ENCODE peak calls at places on chromosomes 13 and 19, in four cellular contexts. One of them, this sample, is unnamed.

GRCh38 chr13:113601166-113602070 is 16.9 kb downstream of the TFDP1 start:
- DNase-seq in thoracic aorta: no peak
- DNase-seq in CD8-positive, alpha-beta memory T cell: no peak
- DNase-seq in aorta: peak
- DNase-seq in this sample: no peak

GRCh38 chr13:21100994-21101757 is 39.8 kb upstream of the LATS2 start:
- DNase-seq in thoracic aorta: no peak
- DNase-seq in CD8-positive, alpha-beta memory T cell: no peak
- DNase-seq in aorta: no peak
- DNase-seq in this sample: no peak

GRCh38 chr19:17294051-17294891 is 9.0 kb downstream of the ABHD8 start:
- DNase-seq in thoracic aorta: no peak
- DNase-seq in CD8-positive, alpha-beta memory T cell: peak
- DNase-seq in aorta: peak
- DNase-seq in this sample: no peak

GRCh38 chr19:17234911-17235617 is 9.0 kb downstream of the OCEL1 start:
- DNase-seq in thoracic aorta: no peak
- DNase-seq in CD8-positive, alpha-beta memory T cell: peak
- DNase-seq in aorta: no peak
- DNase-seq in this sample: no peak

GRCh38 chr19:39867952-39868351 is 21.8 kb upstream of the FBL start:
- DNase-seq in thoracic aorta: no peak
- DNase-seq in CD8-positive, alpha-beta memory T cell: no peak
- DNase-seq in aorta: no peak
- DNase-seq in this sample: no peak

GRCh38 chr19:45424191-45425058 is 708 bp upstream of the ERCC1 start:
- DNase-seq in thoracic aorta: peak
- DNase-seq in CD8-positive, alpha-beta memory T cell: no peak
- DNase-seq in aorta: peak
- DNase-seq in this sample: peak

GRCh38 chr13:98927954-98928927 is 49.6 kb downstream of the DOCK9 start:
- DNase-seq in thoracic aorta: no peak
- DNase-seq in CD8-positive, alpha-beta memory T cell: no peak
- DNase-seq in aorta: no peak
- DNase-seq in this sample: no peak

GRCh38 chr19:22532388-22533310 is 101.5 kb upstream of the ZNF492 start:
- DNase-seq in thoracic aorta: peak
- DNase-seq in CD8-positive, alpha-beta memory T cell: no peak
- DNase-seq in aorta: peak
- DNase-seq in this sample: peak

GRCh38 chr13:104011505-104012270 is 945.5 kb upstream of the SLC10A2 start:
- DNase-seq in thoracic aorta: no peak
- DNase-seq in CD8-positive, alpha-beta memory T cell: no peak
- DNase-seq in aorta: no peak
- DNase-seq in this sample: no peak

GRCh38 chr13:27300941-27301586 is 30.4 kb downstream of the RASL11A start:
- DNase-seq in thoracic aorta: no peak
- DNase-seq in CD8-positive, alpha-beta memory T cell: no peak
- DNase-seq in aorta: no peak
- DNase-seq in this sample: no peak

GRCh38 chr13:71712988-71713653 is 153.9 kb downstream of the DACH1 start:
- DNase-seq in thoracic aorta: no peak
- DNase-seq in CD8-positive, alpha-beta memory T cell: no peak
- DNase-seq in aorta: no peak
- DNase-seq in this sample: no peak

GRCh38 chr19:24099829-24100228 is 12.8 kb downstream of the ZNF254 start:
- DNase-seq in thoracic aorta: no peak
- DNase-seq in CD8-positive, alpha-beta memory T cell: no peak
- DNase-seq in aorta: no peak
- DNase-seq in this sample: no peak

GRCh38 chr13:92838786-92839185 is 387.8 kb upstream of the GPC6 start:
- DNase-seq in thoracic aorta: no peak
- DNase-seq in CD8-positive, alpha-beta memory T cell: no peak
- DNase-seq in aorta: no peak
- DNase-seq in this sample: no peak

GRCh38 chr19:35587326-35587725 is 1.4 kb downstream of the PMIS2 start:
- DNase-seq in thoracic aorta: no peak
- DNase-seq in CD8-positive, alpha-beta memory T cell: no peak
- DNase-seq in aorta: no peak
- DNase-seq in this sample: no peak

GRCh38 chr19:49642488-49643035 is 553 bp downstream of the SCAF1 start:
- DNase-seq in thoracic aorta: no peak
- DNase-seq in CD8-positive, alpha-beta memory T cell: no peak
- DNase-seq in aorta: peak
- DNase-seq in this sample: no peak

DNA sequence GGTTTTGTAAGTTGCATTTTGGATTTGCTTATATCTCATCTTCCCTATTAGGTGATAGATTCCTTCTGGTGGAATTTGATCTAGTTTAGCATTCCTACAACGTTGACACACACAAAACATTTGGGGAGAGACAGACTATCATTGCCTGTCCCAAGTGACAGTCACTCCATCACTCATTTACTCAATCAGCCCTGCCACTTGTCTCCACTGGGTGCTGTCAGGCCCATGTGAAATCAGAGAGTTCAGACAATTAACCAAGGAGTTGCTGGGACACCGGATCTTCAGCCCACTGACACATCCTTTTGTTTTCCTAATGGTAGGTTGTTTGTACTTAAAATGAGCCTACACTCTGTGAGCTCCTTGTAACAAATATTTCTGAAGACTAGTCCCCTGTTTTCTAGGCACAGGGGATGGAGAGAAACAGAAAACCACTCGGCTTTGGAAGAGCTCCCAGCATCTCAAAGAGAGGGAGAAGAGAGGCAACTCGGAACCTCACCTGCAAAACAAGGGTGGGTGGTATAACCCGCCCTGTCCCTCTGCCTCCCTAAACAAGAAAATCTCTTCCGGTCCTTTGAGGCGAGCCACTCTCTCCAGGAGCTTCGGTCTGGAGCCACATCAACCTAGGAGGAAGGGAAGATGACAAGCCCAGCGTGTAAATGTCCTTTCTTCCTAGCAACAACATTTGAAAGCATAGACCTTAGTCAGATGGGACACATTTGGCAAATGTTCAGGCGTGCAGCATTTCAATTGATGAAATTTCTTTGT is 440.9 kb upstream of the KLF12 start:
- DNase-seq in thoracic aorta: no peak
- DNase-seq in CD8-positive, alpha-beta memory T cell: peak
- DNase-seq in aorta: no peak
- DNase-seq in this sample: no peak
- H3K4me3 ChIP-seq in thoracic aorta: peak
- H3K4me3 ChIP-seq in CD8-positive, alpha-beta memory T cell: no peak
- H3K4me3 ChIP-seq in aorta: peak
- H3K4me3 ChIP-seq in this sample: no peak

DNA sequence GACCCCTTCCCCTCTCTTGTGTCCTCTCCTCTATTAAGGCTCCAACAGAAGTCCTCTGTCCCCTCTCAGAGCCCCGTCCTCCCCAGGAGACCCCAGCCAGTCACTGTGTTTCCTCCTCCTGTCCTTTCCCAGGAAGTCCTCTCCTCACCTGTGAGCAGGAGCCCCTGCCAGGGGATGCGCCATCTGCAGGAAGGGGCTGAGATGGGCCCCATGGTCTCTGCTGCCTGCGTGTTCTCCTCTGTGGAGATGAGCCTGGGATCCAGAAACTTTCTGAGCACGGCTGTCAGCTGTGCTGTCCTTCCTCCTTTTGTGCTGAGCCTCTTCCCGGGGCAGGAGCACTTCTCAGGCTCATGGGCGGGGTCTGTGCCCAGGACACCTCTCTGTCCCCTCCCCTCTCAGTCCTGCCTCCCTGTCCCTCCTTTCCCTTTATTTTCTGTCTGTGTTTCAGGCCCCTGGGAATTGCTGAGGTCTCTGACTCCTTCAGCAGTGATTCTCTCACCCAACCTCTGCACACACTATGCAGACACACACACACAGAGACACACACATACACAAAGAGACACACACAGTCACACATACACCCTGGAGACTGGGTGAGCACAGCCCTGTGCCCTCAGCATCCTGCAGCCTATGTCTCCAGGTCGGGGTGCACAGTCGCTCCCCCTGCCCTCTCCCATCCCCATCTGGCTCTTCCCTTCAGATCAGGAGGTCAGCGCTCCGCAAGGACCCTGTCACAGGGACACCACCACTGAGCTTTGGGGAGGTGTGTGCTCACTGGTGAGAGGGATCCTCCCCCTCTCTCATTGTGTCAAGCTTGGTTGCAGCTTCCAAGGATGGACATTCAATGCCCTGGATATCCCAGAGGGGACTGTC is at the start of gene CEACAM8:
- DNase-seq in thoracic aorta: no peak
- DNase-seq in CD8-positive, alpha-beta memory T cell: no peak
- DNase-seq in aorta: no peak
- DNase-seq in this sample: no peak
- H3K4me3 ChIP-seq in thoracic aorta: no peak
- H3K4me3 ChIP-seq in CD8-positive, alpha-beta memory T cell: no peak
- H3K4me3 ChIP-seq in aorta: no peak
- H3K4me3 ChIP-seq in this sample: no peak

DNA sequence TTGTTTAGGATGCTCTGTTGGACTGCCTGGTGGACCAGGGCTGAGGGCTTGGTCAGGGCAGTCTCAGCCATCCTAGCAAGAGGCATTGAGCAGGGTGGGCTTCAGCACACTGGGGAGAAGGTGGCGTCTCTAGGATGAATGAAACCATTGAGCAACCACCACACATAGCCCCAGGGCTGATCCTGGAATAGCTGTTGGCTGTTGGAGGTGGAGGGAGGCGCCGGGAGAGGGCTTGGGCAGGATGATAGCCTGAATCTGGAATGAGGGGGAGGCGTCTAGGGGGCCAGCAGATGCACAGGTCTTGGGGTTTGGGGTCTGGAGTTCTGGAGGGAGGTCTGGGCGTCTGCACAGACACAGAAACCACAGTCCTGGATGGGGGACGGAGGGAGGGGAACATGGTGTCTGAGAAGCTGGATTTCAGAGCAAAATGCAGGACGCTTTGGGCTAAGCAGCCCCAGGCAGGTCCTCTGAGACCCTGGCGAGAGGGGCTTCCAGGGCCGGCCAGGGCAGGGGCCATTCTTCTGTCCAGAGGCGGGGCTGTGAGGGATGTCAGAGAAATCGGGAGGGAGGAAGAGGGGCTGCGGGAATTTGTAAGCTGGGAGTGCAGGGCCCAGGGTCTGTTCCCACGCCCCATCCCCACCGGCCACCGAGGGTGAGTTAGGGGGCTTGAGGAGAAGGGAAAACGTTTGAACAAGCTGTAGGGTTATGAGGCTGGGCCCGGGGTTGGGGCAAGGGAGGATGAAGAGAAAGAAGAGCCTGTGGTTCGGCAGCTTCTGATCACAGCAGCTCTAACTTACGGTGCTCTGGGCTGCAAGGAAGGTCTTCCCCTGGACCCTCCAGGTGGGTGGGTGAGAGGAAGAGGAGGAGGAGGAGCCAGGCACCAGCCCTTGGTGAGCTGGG is 5.2 kb downstream of the TRAPPC5 start:
- DNase-seq in thoracic aorta: no peak
- DNase-seq in CD8-positive, alpha-beta memory T cell: no peak
- DNase-seq in aorta: no peak
- DNase-seq in this sample: no peak
- H3K4me3 ChIP-seq in thoracic aorta: no peak
- H3K4me3 ChIP-seq in CD8-positive, alpha-beta memory T cell: no peak
- H3K4me3 ChIP-seq in aorta: no peak
- H3K4me3 ChIP-seq in this sample: no peak

GRCh38 chr19:46471116-46471733 is at the start of gene PNMA8A:
- DNase-seq in thoracic aorta: peak
- DNase-seq in CD8-positive, alpha-beta memory T cell: peak
- DNase-seq in aorta: peak
- DNase-seq in this sample: peak
- H3K4me3 ChIP-seq in thoracic aorta: peak
- H3K4me3 ChIP-seq in CD8-positive, alpha-beta memory T cell: no peak
- H3K4me3 ChIP-seq in aorta: no peak
- H3K4me3 ChIP-seq in this sample: no peak

GRCh38 chr19:6602729-6603114 is 11.8 kb upstream of the CD70 start:
- DNase-seq in thoracic aorta: no peak
- DNase-seq in CD8-positive, alpha-beta memory T cell: no peak
- DNase-seq in aorta: peak
- DNase-seq in this sample: no peak
- H3K4me3 ChIP-seq in thoracic aorta: no peak
- H3K4me3 ChIP-seq in CD8-positive, alpha-beta memory T cell: no peak
- H3K4me3 ChIP-seq in aorta: no peak
- H3K4me3 ChIP-seq in this sample: no peak

DNA sequence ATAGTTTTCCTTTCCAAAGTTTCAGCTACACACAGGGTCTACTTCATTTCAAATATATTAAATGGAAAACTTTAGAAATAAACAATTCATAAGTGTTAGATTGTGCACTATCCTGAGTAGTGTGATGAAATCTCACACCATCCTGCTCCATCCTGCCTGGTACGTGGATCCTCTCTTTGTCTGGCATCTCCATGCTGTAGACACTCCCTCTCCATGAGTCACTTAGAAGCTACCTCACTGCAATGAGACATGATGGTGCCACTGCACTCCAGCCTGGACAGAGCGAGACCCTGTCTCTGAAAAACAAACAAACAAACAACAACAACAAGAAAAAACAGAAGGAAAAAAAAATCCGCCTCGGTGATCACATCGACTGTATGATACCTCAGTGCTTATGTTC is 191.8 kb downstream of the PCCA start:
- DNase-seq in thoracic aorta: no peak
- DNase-seq in CD8-positive, alpha-beta memory T cell: no peak
- DNase-seq in aorta: no peak
- DNase-seq in this sample: no peak
- H3K4me3 ChIP-seq in thoracic aorta: no peak
- H3K4me3 ChIP-seq in CD8-positive, alpha-beta memory T cell: no peak
- H3K4me3 ChIP-seq in aorta: no peak
- H3K4me3 ChIP-seq in this sample: no peak

This sample was measured in lung.